ENCODE peak calls at places on chromosomes 6 and 20, in five cellular contexts. S is coronary artery; G is fibroblast of lung; O is CD8-positive, alpha-beta memory T cell; I is upper lobe of right lung. T is an unnamed sample.

GRCh38 chr6:53282741-53283140 is 66.0 kb downstream of the ELOVL5 start:
- DNase-seq in S (no peak), G (no peak), O (no peak), I (no peak), T (no peak)

GRCh38 chr6:10033223-10033829 is 381.5 kb downstream of the TFAP2A start:
- DNase-seq in S (no peak), G (no peak), O (no peak), I (no peak), T (peak; percentile 47)

GRCh38 chr6:122568350-122568749 is 41.9 kb upstream of the PKIB start:
- DNase-seq in S (no peak), G (no peak), O (no peak), I (no peak), T (no peak)

GRCh38 chr6:69894578-69895347 is 28.4 kb downstream of the COL19A1 start:
- DNase-seq in S (no peak), G (peak; percentile 92), O (no peak), I (no peak), T (no peak)

GRCh38 chr6:140542858-140543257 is 1168.4 kb upstream of the CITED2 start:
- DNase-seq in S (no peak), G (no peak), O (no peak), I (no peak), T (no peak)

GRCh38 chr6:96735332-96735731 is 101.9 kb downstream of the GPR63 start:
- DNase-seq in S (no peak), G (no peak), O (no peak), I (no peak), T (no peak)

GRCh38 chr20:21183722-21184121 is 57.8 kb downstream of the KIZ start:
- DNase-seq in S (no peak), G (no peak), O (no peak), I (no peak), T (peak; percentile 6)

GRCh38 chr20:1075564-1075963 is 42.8 kb upstream of the PSMF1 start:
- DNase-seq in S (no peak), G (no peak), O (no peak), I (no peak), T (no peak)

GRCh38 chr6:30684386-30685156 is 1.9 kb downstream of the PPP1R18 start:
- DNase-seq in S (no peak), G (peak; percentile 22), O (peak; percentile 37), I (peak; percentile 76), T (peak; percentile 66)

GRCh38 chr6:138105446-138105845 is 1.8 kb downstream of the PERP start:
- DNase-seq in S (no peak), G (no peak), O (no peak), I (no peak), T (no peak)

GRCh38 chr6:3409699-3410384 is 47.0 kb downstream of the SLC22A23 start:
- DNase-seq in S (no peak), G (no peak), O (no peak), I (peak; percentile 78), T (no peak)

GRCh38 chr6:4714961-4715501 is 61.2 kb upstream of the CDYL start:
- DNase-seq in S (no peak), G (no peak), O (no peak), I (no peak), T (no peak)

GRCh38 chr6:138769102-138769676 is 4.4 kb upstream of the CCDC28A start:
- DNase-seq in S (no peak), G (no peak), O (no peak), I (no peak), T (no peak)

GRCh38 chr6:157861814-157862213 is 38.8 kb downstream of the SNX9 start:
- DNase-seq in S (no peak), G (peak; percentile 49), O (no peak), I (no peak), T (no peak)

GRCh38 chr6:7673063-7673536 is 52.8 kb upstream of the BMP6 start:
- DNase-seq in S (no peak), G (peak; percentile 47), O (no peak), I (peak; percentile 68), T (peak; percentile 67)

GRCh38 chr6:22631101-22631500 is 61.7 kb downstream of the HDGFL1 start:
- DNase-seq in S (no peak), G (peak; percentile 70), O (no peak), I (no peak), T (no peak)

GRCh38 chr6:10612161-10612560 is 82.3 kb downstream of the C6orf52 start:
- DNase-seq in S (no peak), G (no peak), O (no peak), I (no peak), T (no peak)

GRCh38 chr20:38426006-38426405 is 9.1 kb downstream of the SNHG17 start:
- DNase-seq in S (no peak), G (peak; percentile 87), O (no peak), I (no peak), T (peak; percentile 85)

GRCh38 chr6:108839068-108839467 is 9.2 kb upstream of the ARMC2 start:
- DNase-seq in S (no peak), G (no peak), O (no peak), I (no peak), T (no peak)

GRCh38 chr6:157898169-157898568 is 75.1 kb downstream of the SNX9 start:
- DNase-seq in S (no peak), G (no peak), O (no peak), I (no peak), T (no peak)

GRCh38 chr20:3165473-3166337 is 6.0 kb upstream of the FASTKD5 start:
- DNase-seq in S (no peak), G (peak; percentile 57), O (no peak), I (no peak), T (no peak)

GRCh38 chr6:11595903-11596302 is 58.4 kb downstream of the TMEM170B start:
- DNase-seq in S (no peak), G (no peak), O (no peak), I (no peak), T (no peak)

GRCh38 chr6:156762547-156762946 is 14.6 kb upstream of the ARID1B start:
- DNase-seq in S (no peak), G (no peak), O (no peak), I (no peak), T (no peak)

GRCh38 chr20:17142666-17143065 is 84.2 kb upstream of the PCSK2 start:
- DNase-seq in S (no peak), G (no peak), O (no peak), I (no peak), T (no peak)

GRCh38 chr20:59124326-59125029 is 39.1 kb upstream of the ZNF831 start:
- DNase-seq in S (peak; percentile 58), G (no peak), O (no peak), I (no peak), T (no peak)

GRCh38 chr6:154738561-154738961 is 5.3 kb downstream of the SCAF8 start:
- DNase-seq in S (no peak), G (peak; percentile 32), O (no peak), I (no peak), T (no peak)

GRCh38 chr6:16759646-16760535 is 1.4 kb downstream of the ATXN1 start:
- DNase-seq in S (peak; percentile 95), G (peak; percentile 86), O (peak; percentile 69), I (peak; percentile 95), T (peak; percentile 91)

GRCh38 chr6:41937881-41938574 is 3.6 kb downstream of the CCND3 start:
- DNase-seq in S (no peak), G (peak; percentile 49), O (peak; percentile 41), I (no peak), T (no peak)

GRCh38 chr6:43391448-43392031 is 22.1 kb upstream of the ZNF318 start:
- DNase-seq in S (no peak), G (no peak), O (peak; percentile 61), I (no peak), T (no peak)

GRCh38 chr6:16109659-16110300 is 19.1 kb upstream of the MYLIP start:
- DNase-seq in S (no peak), G (no peak), O (no peak), I (no peak), T (no peak)

GRCh38 chr6:132320007-132320406 is 81.3 kb downstream of the MOXD1 start:
- DNase-seq in S (no peak), G (peak; percentile 62), O (no peak), I (no peak), T (no peak)

GRCh38 chr6:158070513-158070912 is 88.8 kb downstream of the SYNJ2 start:
- DNase-seq in S (no peak), G (no peak), O (no peak), I (no peak), T (no peak)

GRCh38 chr6:46015119-46015968 is at the start of gene CLIC5:
- DNase-seq in S (no peak), G (no peak), O (peak; percentile 22), I (peak; percentile 76), T (no peak)

GRCh38 chr6:107866606-107867301 is 42.6 kb upstream of the SCML4 start:
- DNase-seq in S (no peak), G (peak; percentile 50), O (no peak), I (no peak), T (no peak)

GRCh38 chr6:114377881-114378280 is 35.1 kb upstream of the HS3ST5 start:
- DNase-seq in S (no peak), G (no peak), O (no peak), I (no peak), T (peak; percentile 62)

GRCh38 chr20:34437330-34437986 is 74.4 kb downstream of the ITCH start:
- DNase-seq in S (no peak), G (peak; percentile 4), O (no peak), I (no peak), T (no peak)

GRCh38 chr6:110326609-110327008 is 31.5 kb downstream of the METTL24 start:
- DNase-seq in S (no peak), G (no peak), O (no peak), I (no peak), T (no peak)
- H3K27ac ChIP-seq in S (no peak overlapping the region), G (no peak overlapping the region), O (no peak overlapping the region), I (peak overlapping the region; percentile 40), T (no peak overlapping the region)

GRCh38 chr20:9615118-9615517 is 100.7 kb downstream of the LAMP5 start:
- DNase-seq in S (no peak), G (no peak), O (no peak), I (no peak), T (no peak)
- H3K27ac ChIP-seq in S (no peak overlapping the region), G (no peak overlapping the region), O (no peak overlapping the region), I (no peak overlapping the region), T (no peak overlapping the region)

DNA sequence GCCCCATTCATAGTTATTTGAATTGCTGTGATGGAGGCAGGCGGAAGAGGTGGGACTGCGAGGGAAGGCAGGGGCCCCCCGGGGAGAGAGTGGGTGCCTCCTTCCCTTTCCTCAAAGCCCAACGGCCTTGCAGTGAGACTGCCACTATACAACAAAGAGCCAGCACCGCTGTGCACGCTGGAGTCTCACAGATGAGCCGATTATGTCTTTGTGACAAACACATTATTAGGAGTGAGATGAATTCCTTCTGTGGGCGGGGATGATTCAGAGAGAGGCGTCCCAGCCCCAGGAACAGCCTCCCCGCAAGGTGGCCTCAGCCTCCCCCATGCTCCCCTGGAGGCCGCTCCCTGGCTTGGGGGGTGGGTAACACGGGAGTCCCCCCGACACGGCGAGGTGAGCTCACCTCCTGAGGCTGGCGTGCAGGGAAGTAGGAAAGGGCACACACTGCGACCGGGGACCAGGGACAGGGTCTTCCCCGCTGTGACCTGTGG is 26.7 kb downstream of the NTSR1 start:
- DNase-seq in S (no peak), G (no peak), O (no peak), I (peak; percentile 44), T (no peak)
- H3K27ac ChIP-seq in S (no peak overlapping the region), G (no peak overlapping the region), O (no peak overlapping the region), I (no peak overlapping the region), T (no peak overlapping the region)

DNA sequence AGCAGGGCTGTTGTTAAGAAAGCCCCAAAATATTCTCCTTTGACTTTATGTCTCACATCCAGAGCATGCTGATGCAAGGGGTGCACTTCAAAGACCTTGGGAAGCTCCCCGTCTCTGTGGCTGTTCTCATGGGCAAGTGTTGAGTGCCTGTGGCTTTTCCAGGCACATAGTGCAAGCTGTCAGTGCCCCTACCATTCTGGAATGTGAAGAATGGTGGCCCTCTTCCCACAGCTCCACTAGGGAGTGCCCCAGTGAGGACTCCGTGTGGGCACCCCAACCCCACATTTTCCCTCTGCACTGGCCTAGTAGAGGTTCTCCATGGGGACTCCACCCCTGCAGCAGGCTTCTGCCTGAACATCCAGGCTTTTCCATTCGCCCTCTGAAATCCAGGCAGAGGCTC is 673.7 kb downstream of the HTR1B start:
- DNase-seq in S (no peak), G (no peak), O (no peak), I (no peak), T (no peak)
- H3K27ac ChIP-seq in S (no peak overlapping the region), G (no peak overlapping the region), O (no peak overlapping the region), I (no peak overlapping the region), T (no peak overlapping the region)

T was measured in SJSA1.